ENCODE peak calls at places on chromosomes 6 and 20, in five cellular contexts. I is stimulated activated CD4-positive, alpha-beta T cell treated with anti-CD3 and anti-CD28 coated beads, Interleukin-1b, Interleukin-23, amount 100 ng/mL, for 24 hours; Q is neural crest cell; R is brain pericyte; X is amygdala. N is an unnamed sample.

GRCh38 chr6:51411726-51412125 is 593.1 kb downstream of the TFAP2B start:
- DNase-seq in I (no peak), Q (no peak), R (no peak), X (no peak), N (no peak)

GRCh38 chr20:59665656-59666555 is 61.6 kb downstream of the PHACTR3 start:
- DNase-seq in I (no peak), Q (no peak), R (no peak), X (no peak), N (no peak)

GRCh38 chr6:68572525-68572924 is 62.6 kb upstream of the ADGRB3 start:
- DNase-seq in I (no peak), Q (peak), R (no peak), X (no peak), N (no peak)

GRCh38 chr6:84508981-84509380 is 255.4 kb downstream of the TBX18 start:
- DNase-seq in I (no peak), Q (no peak), R (no peak), X (no peak), N (no peak)

GRCh38 chr6:110621061-110621460 is 144.6 kb upstream of the SLC22A16 start:
- DNase-seq in I (no peak), Q (no peak), R (no peak), X (no peak), N (no peak)

GRCh38 chr6:154928325-154928922 is 66.7 kb upstream of the TIAM2 start:
- DNase-seq in I (peak), Q (peak), R (no peak), X (no peak), N (peak)

GRCh38 chr6:169621311-169621710 is 80.5 kb downstream of the WDR27 start:
- DNase-seq in I (no peak), Q (no peak), R (no peak), X (no peak), N (no peak)

GRCh38 chr6:114144887-114145851 is 174.2 kb upstream of the HDAC2 start:
- DNase-seq in I (no peak), Q (no peak), R (no peak), X (no peak), N (no peak)

GRCh38 chr6:116392158-116393032 is 21.6 kb downstream of the DSE start:
- DNase-seq in I (no peak), Q (no peak), R (no peak), X (no peak), N (no peak)

GRCh38 chr6:125952764-125953501 is 3.6 kb upstream of the HINT3 start:
- DNase-seq in I (no peak), Q (no peak), R (no peak), X (no peak), N (no peak)

GRCh38 chr6:157650261-157650640 is 172.8 kb upstream of the SNX9 start:
- DNase-seq in I (no peak), Q (no peak), R (no peak), X (no peak), N (peak)

GRCh38 chr6:161186173-161186769 is 87.6 kb downstream of the AGPAT4 start:
- DNase-seq in I (no peak), Q (no peak), R (no peak), X (no peak), N (no peak)

GRCh38 chr20:4637081-4637797 is 84.5 kb upstream of the PRND start:
- DNase-seq in I (no peak), Q (no peak), R (no peak), X (no peak), N (no peak)

GRCh38 chr6:46199387-46199786 is 28.6 kb upstream of the ENPP5 start:
- DNase-seq in I (no peak), Q (no peak), R (no peak), X (no peak), N (no peak)

GRCh38 chr20:45432294-45432693 is 16.4 kb downstream of the PIGT start:
- DNase-seq in I (no peak), Q (no peak), R (no peak), X (no peak), N (no peak)

GRCh38 chr6:169640347-169640972 is 61.4 kb downstream of the WDR27 start:
- DNase-seq in I (no peak), Q (no peak), R (no peak), X (no peak), N (no peak)